ENCODE peak calls at places on chromosome 10, in four cellular contexts. Y, F, C and L are unnamed samples.
A peak's percentile ranks its signal among the peaks of the same experiment; 100 is the strongest.

GRCh38 chr10:73847031-73847430 is 27.3 kb downstream of the CAMK2G start:
- DNase-seq in Y (no peak), F (no peak), C (no peak), L (no peak)

GRCh38 chr10:69769395-69769989 is 32.2 kb upstream of the COL13A1 start:
- DNase-seq in Y (peak; percentile 39), F (peak; percentile 35), C (no peak), L (peak; percentile 86)

GRCh38 chr10:37975407-37975991 is 948 bp downstream of the ZNF25 start:
- DNase-seq in Y (no peak), F (no peak), C (peak; percentile 0), L (no peak)

GRCh38 chr10:412109-412508 is 276.9 kb downstream of the ZMYND11 start:
- DNase-seq in Y (no peak), F (no peak), C (no peak), L (no peak)

GRCh38 chr10:80515941-80516340 is 21.8 kb upstream of the SH2D4B start:
- DNase-seq in Y (no peak), F (no peak), C (no peak), L (peak; percentile 53)

GRCh38 chr10:29356931-29357330 is 68.1 kb downstream of the LYZL1 start:
- DNase-seq in Y (no peak), F (no peak), C (no peak), L (no peak)

GRCh38 chr10:133159950-133160812 is at the start of gene KNDC1:
- DNase-seq in Y (no peak), F (peak; percentile 28), C (peak; percentile 84), L (peak; percentile 51)

GRCh38 chr10:52452600-52453493 is 138.8 kb downstream of the DKK1 start:
- DNase-seq in Y (no peak), F (no peak), C (no peak), L (no peak)

GRCh38 chr10:48745662-48746245 is 61.1 kb downstream of the WDFY4 start:
- DNase-seq in Y (no peak), F (no peak), C (no peak), L (no peak)

GRCh38 chr10:5147981-5148677 is 36.8 kb downstream of the AKR1C8 start:
- DNase-seq in Y (no peak), F (no peak), C (no peak), L (no peak)

GRCh38 chr10:86087716-86088115 is 278.9 kb downstream of the GRID1 start:
- DNase-seq in Y (no peak), F (peak; percentile 80), C (no peak), L (no peak)

GRCh38 chr10:111077715-111078504 is 1.1 kb downstream of the ADRA2A start:
- DNase-seq in Y (peak; percentile 29), F (no peak), C (no peak), L (no peak)

GRCh38 chr10:61452229-61452651 is 941 bp downstream of the TMEM26 start:
- DNase-seq in Y (no peak), F (no peak), C (peak; percentile 32), L (no peak)

GRCh38 chr10:111455776-111456426 is 379.1 kb downstream of the ADRA2A start:
- DNase-seq in Y (no peak), F (no peak), C (no peak), L (peak; percentile 24)

GRCh38 chr10:126373137-126373536 is 15.1 kb downstream of the ADAM12 start:
- DNase-seq in Y (no peak), F (no peak), C (no peak), L (peak; percentile 51)

GRCh38 chr10:69801094-69801433 is 642 bp upstream of the COL13A1 start:
- DNase-seq in Y (peak; percentile 61), F (no peak), C (peak; percentile 86), L (no peak)

GRCh38 chr10:44571701-44572100 is 186.8 kb upstream of the CXCL12 start:
- DNase-seq in Y (no peak), F (no peak), C (no peak), L (no peak)

GRCh38 chr10:70657036-70657435 is 15.3 kb upstream of the ADAMTS14 start:
- DNase-seq in Y (no peak), F (no peak), C (no peak), L (no peak)

GRCh38 chr10:85317827-85318226 is 989.4 kb downstream of the CCSER2 start:
- DNase-seq in Y (no peak), F (no peak), C (no peak), L (no peak)

GRCh38 chr10:13472359-13472758 is 56.5 kb downstream of the BEND7 start:
- DNase-seq in Y (no peak), F (no peak), C (no peak), L (no peak)

GRCh38 chr10:13475124-13475523 is 53.7 kb downstream of the BEND7 start:
- DNase-seq in Y (no peak), F (no peak), C (no peak), L (no peak)

GRCh38 chr10:13473986-13474385 is 54.8 kb downstream of the BEND7 start:
- DNase-seq in Y (no peak), F (no peak), C (no peak), L (no peak)

DNA sequence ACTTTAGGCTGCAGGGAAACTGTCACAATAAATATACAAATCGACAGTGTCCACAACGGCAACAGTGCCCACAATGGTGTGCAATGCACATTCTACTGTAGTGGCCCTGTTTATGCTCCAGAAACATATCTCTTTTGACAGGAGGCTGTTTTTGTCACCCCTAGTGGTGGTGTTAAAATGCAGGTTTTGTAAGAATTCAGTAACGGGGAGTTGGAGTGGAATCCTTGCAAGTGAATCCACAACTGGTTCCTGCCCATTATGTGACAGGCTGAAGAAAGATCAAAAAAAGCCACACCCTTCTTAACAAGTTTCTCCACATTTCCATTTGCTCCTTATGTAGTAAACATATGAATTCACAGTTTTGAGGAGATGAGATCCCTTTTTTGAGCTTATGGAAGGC is 58.5 kb downstream of the BEND7 start:
- DNase-seq in Y (no peak), F (no peak), C (no peak), L (no peak)
- TF ChIP-seq CTCF in Y (no peak), F (no peak), C (no peak), L (no peak)

GRCh38 chr10:131978366-131978765 is 3.4 kb downstream of the BNIP3 start:
- DNase-seq in Y (no peak), F (no peak), C (no peak), L (peak; percentile 31)
- H3K4me3 ChIP-seq in Y (no peak overlapping the region), F (no peak overlapping the region), C (peak overlapping the region; percentile 97), L (no peak overlapping the region)

GRCh38 chr10:74949843-74950765 is 123.7 kb downstream of the KAT6B start:
- DNase-seq in Y (no peak), F (no peak), C (no peak), L (no peak)

GRCh38 chr10:74949024-74949423 is 122.6 kb downstream of the KAT6B start:
- DNase-seq in Y (no peak), F (no peak), C (no peak), L (no peak)

GRCh38 chr10:74953214-74953613 is 126.8 kb downstream of the KAT6B start:
- DNase-seq in Y (no peak), F (no peak), C (no peak), L (no peak)

GRCh38 chr10:74949434-74949833 is 123.0 kb downstream of the KAT6B start:
- DNase-seq in Y (no peak), F (no peak), C (no peak), L (no peak)

GRCh38 chr10:74947781-74948401 is 121.5 kb downstream of the KAT6B start:
- DNase-seq in Y (no peak), F (no peak), C (no peak), L (no peak)
- H3K27me3 ChIP-seq in Y (no peaks in the 10 kb centered on the region), F (no peaks in the 10 kb centered on the region), C (no peaks in the 10 kb centered on the region), L (no peaks in the 10 kb centered on the region)

GRCh38 chr10:59289809-59290208 is 72.5 kb downstream of the FAM13C start:
- DNase-seq in Y (no peak), F (no peak), C (no peak), L (no peak)

GRCh38 chr10:59285073-59285472 is 77.3 kb downstream of the FAM13C start:
- DNase-seq in Y (no peak), F (no peak), C (no peak), L (no peak)

GRCh38 chr10:59285848-59286247 is 76.5 kb downstream of the FAM13C start:
- DNase-seq in Y (no peak), F (no peak), C (no peak), L (no peak)

GRCh38 chr10:59287587-59287986 is 74.8 kb downstream of the FAM13C start:
- DNase-seq in Y (no peak), F (no peak), C (no peak), L (no peak)

DNA sequence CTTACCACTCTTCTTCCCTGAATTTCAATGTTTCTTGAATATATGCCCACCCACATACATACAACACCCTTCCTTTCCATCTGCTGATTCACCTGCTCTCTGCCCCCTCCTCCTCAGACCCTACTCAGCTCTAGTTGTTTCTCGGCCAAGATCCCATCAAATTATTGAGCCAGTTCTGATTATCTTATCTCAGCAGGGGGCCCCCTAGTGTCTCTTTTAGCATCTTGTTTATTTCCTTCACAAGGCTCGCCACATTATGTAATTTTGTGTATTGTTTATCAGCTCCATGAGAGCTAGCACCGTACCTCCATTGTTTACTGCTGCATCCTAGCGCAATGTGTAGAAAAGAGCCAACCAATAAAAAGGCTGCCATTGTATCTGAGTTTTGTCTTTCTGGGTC is 71.9 kb downstream of the FAM13C start:
- DNase-seq in Y (no peak), F (no peak), C (no peak), L (no peak)
- TF ChIP-seq CTCF in Y (no peak), F (no peak), C (no peak), L (no peak)

GRCh38 chr10:119370972-119371703 is 163.8 kb downstream of the GRK5 start:
- DNase-seq in Y (peak; percentile 81), F (no peak), C (no peak), L (peak; percentile 86)
- H3K4me3 ChIP-seq in Y (peak overlapping the region; percentile 32), F (peak overlapping the region; percentile 9), C (no peak overlapping the region), L (peak overlapping the region; percentile 38)

GRCh38 chr10:95421782-95422181 is 131.0 kb upstream of the PDLIM1 start:
- DNase-seq in Y (no peak), F (no peak), C (no peak), L (no peak)
- H3K27me3 ChIP-seq in Y (no peaks in the 10 kb centered on the region), F (peaks cover 12% of the 10 kb centered on the region), C (no peaks in the 10 kb centered on the region), L (no peaks in the 10 kb centered on the region)

GRCh38 chr10:129972966-129973673 is 9.0 kb upstream of the EBF3 start:
- DNase-seq in Y (no peak), F (no peak), C (no peak), L (peak; percentile 58)

GRCh38 chr10:129972145-129972965 is 8.3 kb upstream of the EBF3 start:
- DNase-seq in Y (peak; percentile 43), F (no peak), C (peak; percentile 35), L (peak; percentile 60)

GRCh38 chr10:129969528-129970264 is 5.6 kb upstream of the EBF3 start:
- DNase-seq in Y (no peak), F (no peak), C (no peak), L (no peak)

GRCh38 chr10:129970404-129971364 is 6.6 kb upstream of the EBF3 start:
- DNase-seq in Y (peak; percentile 32), F (no peak), C (peak; percentile 36), L (no peak)

GRCh38 chr10:129971381-129972144 is 7.5 kb upstream of the EBF3 start:
- DNase-seq in Y (peak; percentile 74), F (no peak), C (peak; percentile 86), L (peak; percentile 55)
- TF ChIP-seq CTCF in Y (peak; percentile 68), F (peak; percentile 41), C (peak; percentile 27), L (peak; percentile 43)

DNA sequence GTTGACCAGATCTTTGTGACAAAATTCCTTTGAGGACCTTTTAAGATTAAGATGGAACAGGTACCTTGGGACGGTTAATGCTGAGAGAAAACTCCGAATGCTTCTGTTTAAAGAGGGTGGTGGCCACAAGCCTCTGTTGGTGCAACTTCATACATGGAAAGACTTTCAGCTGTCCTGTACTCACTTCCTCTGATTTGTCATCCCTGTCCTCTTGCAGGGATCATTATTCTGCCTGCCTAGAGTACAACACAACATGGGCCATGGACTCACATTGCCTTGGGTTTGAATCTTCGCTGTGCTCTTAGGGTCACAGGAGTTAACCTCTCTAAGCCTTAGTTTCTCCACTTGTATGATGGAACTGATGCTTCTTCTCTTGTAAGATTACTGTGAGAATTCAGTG is 75.1 kb downstream of the ENTPD1 start:
- DNase-seq in Y (no peak), F (no peak), C (no peak), L (no peak)
- H3K4me3 ChIP-seq in Y (no peak overlapping the region), F (no peak overlapping the region), C (no peak overlapping the region), L (no peak overlapping the region)